ENCODE peak calls at places on chromosomes 5 and 9, in nine cellular contexts. D is stimulated activated naive B cell treated with anti-CD40 and anti-IgM and Interleukin-4, amounts not matched to agents 10 μg/mL and 1 μg/mL and 100 μg/mL, for 72 hours; N is heart right ventricle; K is fibroblast of mammary gland; H is activated CD4-positive, alpha-beta T cell treated with anti-CD3 and anti-CD28 coated beads for 48 hours; Q is neuronal stem cell; B is activated B cell treated with CpG ODN at 0.5 μM for 24 hours; W is Ammon's horn; E is EL. G is an unnamed sample.

GRCh38 chr5:58544926-58545325 is 37.9 kb upstream of the RAB3C start:
- DNase-seq in W (no peak), N (no peak), D (no peak), E (no peak), H (no peak), B (no peak), K (no peak), Q (no peak), G (no peak)

GRCh38 chr9:131732061-131732526 is 7.8 kb downstream of the RAPGEF1 start:
- DNase-seq in D (no peak), H (no peak), E (peak; percentile 81), N (no peak), W (no peak), B (no peak), Q (no peak), K (peak; percentile 69), G (peak; percentile 23)

GRCh38 chr5:88665750-88666215 is 217.2 kb downstream of the MEF2C start:
- DNase-seq in H (no peak), N (no peak), E (no peak), W (peak; percentile 84), D (no peak), B (no peak), K (no peak), Q (peak; percentile 54), G (no peak)

GRCh38 chr9:87604886-87605588 is 107.4 kb downstream of the DAPK1 start:
- DNase-seq in H (no peak), Q (no peak), B (no peak), W (no peak), D (no peak), N (no peak), K (no peak), E (no peak), G (no peak)

GRCh38 chr5:181160144-181160754 is 12.9 kb downstream of the OR2V2 start:
- DNase-seq in K (peak; percentile 82), H (peak; percentile 89), W (peak; percentile 83), D (peak; percentile 58), Q (peak; percentile 61), N (peak; percentile 42), E (peak; percentile 71), B (peak; percentile 48), G (no peak)

GRCh38 chr5:68862560-68862959 is 231.3 kb upstream of the SLC30A5 start:
- DNase-seq in K (no peak), D (no peak), N (no peak), E (no peak), B (no peak), Q (no peak), W (no peak), H (no peak), G (no peak)

GRCh38 chr5:137954131-137954879 is 65.0 kb downstream of the PKD2L2 start:
- DNase-seq in B (no peak), W (peak; percentile 31), D (no peak), E (peak; percentile 89), Q (no peak), H (no peak), N (no peak), K (peak; percentile 94), G (peak; percentile 91)

GRCh38 chr9:125983681-125984080 is 236.5 kb downstream of the PBX3 start:
- DNase-seq in Q (no peak), D (no peak), B (no peak), N (no peak), K (no peak), E (no peak), W (no peak), H (no peak), G (no peak)

GRCh38 chr9:22623236-22623635 is 176.6 kb downstream of the DMRTA1 start:
- DNase-seq in Q (peak; percentile 6), H (no peak), B (no peak), D (no peak), K (no peak), W (no peak), E (no peak), N (no peak), G (no peak)

GRCh38 chr5:41636605-41637004 is 126.2 kb upstream of the PLCXD3 start:
- DNase-seq in D (no peak), H (peak; percentile 2), Q (peak; percentile 20), E (peak; percentile 13), K (peak; percentile 36), B (no peak), N (no peak), W (no peak), G (peak; percentile 8)

GRCh38 chr9:36401179-36401740 is 1.2 kb upstream of the RNF38 start:
- DNase-seq in H (no peak), K (peak; percentile 67), D (no peak), N (no peak), W (peak; percentile 74), B (no peak), Q (no peak), E (peak; percentile 83), G (peak; percentile 82)

GRCh38 chr5:175809531-175810121 is 61.8 kb upstream of the CPLX2 start:
- DNase-seq in N (no peak), B (no peak), D (no peak), E (peak; percentile 99), K (peak; percentile 80), W (peak; percentile 49), Q (no peak), H (no peak), G (no peak)

G was measured in endothelial cell of umbilical vein.